ENCODE peak calls at places on chromosome 9, in eight cellular contexts. S is mucosa of descending colon, F is A549, M is HFFc6, J is B cell, W is OCI-LY7, A is RWPE1, U is type B pancreatic cell. H is an unnamed sample.

GRCh38 chr9:88745281-88746001 is 210.5 kb downstream of the NXNL2 start:
- DNase-seq in J (no peak), M (peak), F (no peak), W (no peak), S (peak), A (no peak), U (no peak), H (no peak)

GRCh38 chr9:93270976-93271375 is 87.0 kb downstream of the WNK2 start:
- DNase-seq in S (no peak), M (no peak), F (no peak), U (no peak), A (no peak), W (peak), J (peak), H (no peak)

GRCh38 chr9:88503101-88503844 is 31.7 kb upstream of the NXNL2 start:
- DNase-seq in M (no peak), W (no peak), U (no peak), F (no peak), A (no peak), J (no peak), S (no peak), H (no peak)

GRCh38 chr9:117189121-117189520 is 225.7 kb downstream of the ASTN2 start:
- DNase-seq in U (no peak), M (no peak), A (no peak), J (no peak), S (no peak), F (no peak), W (no peak), H (no peak)

GRCh38 chr9:93197670-93198069 is 13.7 kb downstream of the WNK2 start:
- DNase-seq in J (no peak), M (no peak), U (no peak), F (no peak), S (peak), A (no peak), W (no peak), H (no peak)

GRCh38 chr9:20929276-20929675 is 102.2 kb downstream of the HACD4 start:
- DNase-seq in M (no peak), W (no peak), F (no peak), S (no peak), J (no peak), A (no peak), U (no peak), H (no peak)

GRCh38 chr9:34256987-34257585 is 72.0 kb downstream of the KIF24 start:
- DNase-seq in W (no peak), J (no peak), U (no peak), F (no peak), M (no peak), S (no peak), A (no peak), H (no peak)

GRCh38 chr9:18893051-18893450 is 140.0 kb downstream of the SAXO1 start:
- DNase-seq in S (no peak), M (no peak), F (no peak), A (no peak), W (no peak), U (no peak), J (no peak), H (no peak)

GRCh38 chr9:94139672-94140417 is 55.6 kb downstream of the PTPDC1 start:
- DNase-seq in J (no peak), U (peak), F (peak), A (peak), W (no peak), S (peak), M (peak), H (peak)

GRCh38 chr9:14313378-14313940 is 482 bp downstream of the NFIB start:
- DNase-seq in J (peak), W (peak), U (peak), M (no peak), F (no peak), A (no peak), S (peak), H (no peak)

GRCh38 chr9:92176068-92176799 is 61.0 kb upstream of the SPTLC1 start:
- DNase-seq in U (no peak), A (no peak), S (no peak), F (no peak), W (peak), M (no peak), J (no peak), H (peak)

GRCh38 chr9:13939129-13939528 is 374.8 kb downstream of the NFIB start:
- DNase-seq in S (no peak), M (peak), U (no peak), A (peak), F (no peak), W (no peak), J (no peak), H (no peak)

GRCh38 chr9:18618862-18619261 is 144.9 kb downstream of the ADAMTSL1 start:
- DNase-seq in W (no peak), S (no peak), M (no peak), A (no peak), U (no peak), F (no peak), J (no peak), H (no peak)

GRCh38 chr9:16619341-16619740 is 251.1 kb downstream of the BNC2 start:
- DNase-seq in A (no peak), M (no peak), J (no peak), S (no peak), U (no peak), W (no peak), F (no peak), H (no peak)

GRCh38 chr9:99624499-99625233 is 197.0 kb upstream of the NR4A3 start:
- DNase-seq in F (no peak), U (no peak), S (no peak), J (no peak), A (no peak), W (no peak), M (no peak), H (no peak)

GRCh38 chr9:104028827-104029226 is 65.3 kb upstream of the SMC2 start:
- DNase-seq in F (no peak), M (no peak), A (no peak), U (no peak), J (no peak), S (no peak), W (no peak), H (no peak)

GRCh38 chr9:34463098-34463900 is 4.7 kb downstream of the DNAI1 start:
- DNase-seq in M (peak), A (peak), U (no peak), F (peak), S (no peak), W (no peak), J (no peak), H (no peak)

GRCh38 chr9:14987858-14988257 is 77.6 kb upstream of the FREM1 start:
- DNase-seq in F (no peak), S (no peak), J (no peak), M (no peak), A (no peak), U (no peak), W (no peak), H (no peak)

GRCh38 chr9:95910023-95910706 is 34.7 kb downstream of the ERCC6L2 start:
- DNase-seq in A (peak), M (peak), S (no peak), F (no peak), W (no peak), U (no peak), J (no peak), H (no peak)

GRCh38 chr9:91844170-91844569 is 105.9 kb downstream of the ROR2 start:
- DNase-seq in A (no peak), U (peak), F (no peak), S (peak), M (no peak), J (no peak), W (no peak), H (no peak)

GRCh38 chr9:16485575-16486321 is 384.7 kb downstream of the BNC2 start:
- DNase-seq in U (no peak), J (no peak), M (no peak), W (no peak), S (no peak), F (no peak), A (no peak), H (no peak)

GRCh38 chr9:134494905-134495304 is 146.7 kb upstream of the COL5A1 start:
- DNase-seq in S (no peak), W (no peak), F (no peak), M (no peak), U (no peak), A (no peak), J (no peak), H (no peak)

GRCh38 chr9:93673271-93673843 is 97.0 kb downstream of the PHF2 start:
- DNase-seq in W (no peak), J (no peak), M (peak), F (no peak), S (no peak), A (no peak), U (peak), H (peak)

GRCh38 chr9:113516840-113517577 is 53.5 kb downstream of the RGS3 start:
- DNase-seq in J (peak), A (no peak), F (no peak), U (no peak), S (peak), W (peak), M (no peak), H (no peak)

GRCh38 chr9:99211746-99212145 is 10.0 kb downstream of the ALG2 start:
- DNase-seq in W (no peak), F (no peak), U (no peak), A (no peak), J (no peak), S (no peak), M (no peak), H (no peak)

GRCh38 chr9:125239631-125240597 is 1.2 kb downstream of the HSPA5 start:
- DNase-seq in U (no peak), F (no peak), A (no peak), J (no peak), S (no peak), M (no peak), W (no peak), H (no peak)

GRCh38 chr9:129170229-129170628 is 7.8 kb downstream of the IER5L start:
- DNase-seq in U (no peak), A (peak), M (peak), S (no peak), J (no peak), W (no peak), F (no peak), H (no peak)

GRCh38 chr9:33437235-33437634 is 10.2 kb downstream of the AQP3 start:
- DNase-seq in A (no peak), M (no peak), U (no peak), F (no peak), J (no peak), S (no peak), W (no peak), H (no peak)

GRCh38 chr9:95055851-95056551 is 261.5 kb downstream of the FANCC start:
- DNase-seq in F (no peak), S (peak), U (no peak), W (no peak), A (no peak), M (peak), J (no peak), H (peak)

GRCh38 chr9:111937781-111938426 is 41.3 kb downstream of the UGCG start:
- DNase-seq in M (no peak), S (peak), F (no peak), W (no peak), A (no peak), U (no peak), J (peak), H (no peak)

GRCh38 chr9:137689745-137690529 is 71.1 kb downstream of the EHMT1 start:
- DNase-seq in J (no peak), S (no peak), U (no peak), F (peak), M (no peak), A (no peak), W (no peak), H (no peak)

GRCh38 chr9:79489241-79490000 is 82.3 kb upstream of the TLE4 start:
- DNase-seq in U (no peak), A (peak), J (no peak), F (peak), M (peak), S (peak), W (no peak), H (no peak)

DNA sequence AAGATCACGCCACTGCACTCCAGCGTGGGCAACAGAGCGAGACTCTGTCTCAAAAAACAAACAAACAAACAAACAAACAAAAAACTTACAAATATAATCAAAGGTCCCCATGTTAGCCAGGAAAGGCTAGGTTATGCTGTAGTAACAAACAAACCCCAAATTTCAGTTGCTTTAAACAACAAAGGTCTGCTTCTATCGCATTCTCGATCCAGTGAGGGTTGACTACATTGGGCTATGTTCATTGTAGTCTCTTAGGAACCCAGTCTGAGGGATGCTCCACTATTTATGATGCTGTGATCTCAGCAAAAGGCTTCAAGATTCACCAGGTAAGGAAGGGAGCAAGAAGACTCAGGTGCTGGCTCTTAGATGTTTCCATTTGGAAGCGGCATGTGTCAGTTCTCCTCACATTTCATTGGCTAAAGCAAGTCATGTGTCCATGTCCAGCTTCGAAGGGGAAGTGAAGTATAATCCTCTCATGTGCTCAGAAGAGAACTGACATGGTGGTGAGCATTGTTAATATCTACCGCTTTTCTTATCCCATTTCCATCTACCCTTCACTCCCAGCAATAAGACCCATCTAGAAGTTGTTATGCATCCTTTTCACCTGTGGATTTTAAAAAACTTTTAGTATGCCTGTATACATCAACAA is 26.5 kb upstream of the NEK6 start:
- DNase-seq in F (no peak), A (no peak), W (no peak), M (no peak), J (no peak), S (no peak), U (no peak), H (no peak)
- TF ChIP-seq CTCF in F (no peak), A (no peak), W (no peak), M (no peak), J (no peak), S (no peak), U (no peak), H (no peak)

GRCh38 chr9:108081112-108081511 is 591.5 kb upstream of the KLF4 start:
- DNase-seq in A (no peak), J (no peak), W (no peak), M (no peak), U (no peak), F (no peak), S (no peak), H (no peak)

GRCh38 chr9:108074900-108075299 is 585.3 kb upstream of the KLF4 start:
- DNase-seq in S (no peak), F (no peak), M (no peak), W (no peak), J (no peak), A (no peak), U (no peak), H (no peak)

GRCh38 chr9:108080285-108080684 is 590.7 kb upstream of the KLF4 start:
- DNase-seq in W (no peak), J (no peak), A (no peak), F (no peak), U (no peak), M (no peak), S (no peak), H (no peak)

GRCh38 chr9:108083160-108083559 is 593.6 kb upstream of the KLF4 start:
- DNase-seq in M (no peak), F (no peak), U (no peak), W (no peak), A (no peak), S (no peak), J (no peak), H (no peak)

DNA sequence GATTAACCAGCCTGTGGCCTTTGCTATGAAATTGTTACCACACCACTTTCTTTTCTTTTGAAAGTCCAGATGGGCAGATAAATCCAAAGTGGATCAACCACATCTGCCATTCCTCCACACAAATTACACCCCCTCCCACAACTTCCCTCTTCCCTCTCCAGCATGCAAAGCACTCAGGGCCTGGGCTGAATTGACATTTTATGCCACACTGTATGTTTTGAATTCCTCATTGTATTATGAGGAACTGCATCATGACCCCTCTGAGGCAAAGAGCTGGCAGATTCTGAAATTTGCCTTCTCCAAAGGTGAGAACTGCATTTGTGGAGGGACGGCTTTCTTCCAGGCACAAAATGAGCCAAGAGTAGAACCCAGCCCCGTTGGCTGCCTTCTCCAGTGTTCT is 589.3 kb upstream of the KLF4 start:
- DNase-seq in S (no peak), U (no peak), M (no peak), W (no peak), J (no peak), A (no peak), F (no peak), H (no peak)
- TF ChIP-seq CTCF in S (no peak), U (no peak), M (no peak), W (no peak), J (no peak), A (no peak), F (no peak), H (no peak)

GRCh38 chr9:3751125-3751758 is 225.4 kb upstream of the RFX3 start:
- DNase-seq in S (no peak), W (no peak), M (peak), J (no peak), A (no peak), U (no peak), F (peak), H (no peak)
- TF ChIP-seq CTCF in S (no peak), W (no peak), M (no peak), J (no peak), A (no peak), U (no peak), F (no peak), H (peak)

GRCh38 chr9:77177143-77177893 is at the start of gene VPS13A:
- DNase-seq in S (peak), F (peak), A (peak), J (peak), M (peak), W (peak), U (peak), H (peak)
- TF ChIP-seq CTCF in S (no peak), F (peak), A (peak), J (peak), M (peak), W (peak), U (peak), H (no peak)

GRCh38 chr9:97502984-97503861 is 1.8 kb downstream of the TMOD1 start:
- DNase-seq in W (no peak), J (no peak), F (no peak), M (no peak), U (no peak), S (no peak), A (no peak), H (no peak)
- TF ChIP-seq CTCF in W (no peak), J (no peak), F (no peak), M (peak), U (no peak), S (no peak), A (no peak), H (no peak)